ENCODE peak calls at places on chromosomes 1 and 21, in eight cellular contexts. F, O, H, K, C, Y, W and D are unnamed samples.

GRCh38 chr1:172837816-172838680 is 179.1 kb downstream of the FASLG start:
- DNase-seq in W (no peak), C (no peak), K (no peak), O (no peak), H (no peak), F (peak; percentile 18), Y (no peak), D (peak; percentile 91)

GRCh38 chr1:116515702-116516101 is 55.1 kb downstream of the CD58 start:
- DNase-seq in H (no peak), Y (no peak), K (no peak), W (no peak), F (no peak), C (no peak), O (no peak), D (no peak)

GRCh38 chr1:92484472-92485373 is 2.0 kb downstream of the GFI1 start:
- DNase-seq in C (peak; percentile 79), F (peak; percentile 39), W (no peak), K (no peak), H (peak; percentile 77), O (peak; percentile 70), Y (no peak), D (no peak)

GRCh38 chr1:214979191-214979590 is 103.3 kb upstream of the KCNK2 start:
- DNase-seq in K (no peak), Y (no peak), F (no peak), W (no peak), O (no peak), H (no peak), C (no peak), D (no peak)

GRCh38 chr1:245790441-245790840 is 635.7 kb downstream of the KIF26B start:
- DNase-seq in H (no peak), Y (no peak), O (no peak), K (no peak), F (peak; percentile 75), W (no peak), C (no peak), D (no peak)

GRCh38 chr21:34075099-34075425 is 1.7 kb downstream of the MRPS6 start:
- DNase-seq in H (no peak), W (no peak), Y (no peak), C (no peak), F (no peak), K (no peak), O (no peak), D (no peak)

GRCh38 chr1:240790851-240791250 is 178.9 kb upstream of the GREM2 start:
- DNase-seq in O (no peak), C (no peak), Y (no peak), F (no peak), W (no peak), H (no peak), K (no peak), D (no peak)

GRCh38 chr1:45187735-45188134 is 18.7 kb downstream of the ZSWIM5 start:
- DNase-seq in Y (no peak), W (no peak), H (no peak), C (no peak), F (peak; percentile 8), K (no peak), O (no peak), D (no peak)

GRCh38 chr1:53666566-53666965 is 72.4 kb downstream of the GLIS1 start:
- DNase-seq in Y (no peak), F (no peak), C (peak; percentile 15), W (no peak), K (no peak), H (no peak), O (no peak), D (no peak)

GRCh38 chr1:65527211-65527610 is 106.7 kb downstream of the LEPR start:
- DNase-seq in Y (no peak), F (peak; percentile 67), O (no peak), W (no peak), K (no peak), H (no peak), C (no peak), D (no peak)
- H3K27ac ChIP-seq in Y (no peak overlapping the region), F (no peak overlapping the region), O (peak overlapping the region; percentile 68), W (peak overlapping the region; percentile 49), K (peak overlapping the region; percentile 73), H (no peak overlapping the region), C (no peak overlapping the region), D (no peak overlapping the region)

DNA sequence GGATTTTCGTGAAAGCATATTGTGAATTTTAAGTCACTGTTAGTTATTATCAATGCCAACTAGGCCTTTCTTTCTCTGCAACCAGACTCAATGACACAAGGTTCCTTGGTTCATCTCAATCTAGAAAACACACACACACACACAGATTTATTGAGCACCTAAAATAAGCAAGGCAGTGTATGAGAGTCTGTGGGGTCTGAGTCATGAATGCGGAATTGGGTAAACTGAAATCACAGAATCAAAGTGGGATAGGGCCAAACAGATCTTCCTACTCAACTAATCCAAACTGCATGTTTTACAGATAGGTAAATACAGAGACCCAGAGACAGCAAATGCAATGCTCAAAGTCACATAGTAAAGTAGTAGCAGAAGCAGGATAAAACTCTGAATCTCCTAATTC is 48.5 kb upstream of the NRDC start:
- DNase-seq in O (no peak), F (no peak), C (no peak), Y (no peak), H (no peak), W (no peak), K (no peak), D (no peak)
- H3K27ac ChIP-seq in O (no peak overlapping the region), F (no peak overlapping the region), C (no peak overlapping the region), Y (no peak overlapping the region), H (no peak overlapping the region), W (no peak overlapping the region), K (no peak overlapping the region), D (no peak overlapping the region)

GRCh38 chr1:84363019-84363418 is 35.3 kb upstream of the DNASE2B start:
- DNase-seq in O (no peak), Y (no peak), H (no peak), K (no peak), C (no peak), F (no peak), W (no peak), D (no peak)

GRCh38 chr1:84367219-84367618 is 31.1 kb upstream of the DNASE2B start:
- DNase-seq in K (no peak), F (no peak), Y (no peak), C (no peak), O (no peak), W (no peak), H (no peak), D (no peak)

GRCh38 chr1:84366786-84367185 is 31.5 kb upstream of the DNASE2B start:
- DNase-seq in Y (no peak), K (no peak), O (no peak), C (no peak), F (peak; percentile 93), H (no peak), W (no peak), D (no peak)

GRCh38 chr1:84363622-84364021 is 34.7 kb upstream of the DNASE2B start:
- DNase-seq in Y (no peak), K (no peak), O (no peak), H (no peak), F (no peak), W (no peak), C (no peak), D (no peak)

GRCh38 chr1:84365225-84366221 is 32.8 kb upstream of the DNASE2B start:
- DNase-seq in Y (peak; percentile 95), K (no peak), H (no peak), F (peak; percentile 92), W (no peak), O (no peak), C (no peak), D (peak; percentile 53)
- H3K27ac ChIP-seq in Y (peak overlapping the region; percentile 0), K (peak overlapping the region; percentile 60), H (no peak overlapping the region), F (no peak overlapping the region), W (no peak overlapping the region), O (no peak overlapping the region), C (no peak overlapping the region), D (peak overlapping the region; percentile 56)

GRCh38 chr1:10765734-10766478 is 30.5 kb downstream of the CASZ1 start:
- DNase-seq in O (no peak), C (no peak), K (peak; percentile 78), H (no peak), W (no peak), Y (no peak), F (no peak), D (peak; percentile 53)
- H3K27ac ChIP-seq in O (no peak overlapping the region), C (no peak overlapping the region), K (peak overlapping the region; percentile 80), H (no peak overlapping the region), W (peak overlapping the region; percentile 83), Y (no peak overlapping the region), F (no peak overlapping the region), D (peak overlapping the region; percentile 28)

GRCh38 chr1:2593251-2593878 is 6.8 kb downstream of the PRXL2B start:
- DNase-seq in W (no peak), C (peak; percentile 75), Y (no peak), F (no peak), K (no peak), O (peak; percentile 61), H (no peak), D (no peak)
- H3K27ac ChIP-seq in W (no peak overlapping the region), C (no peak overlapping the region), Y (no peak overlapping the region), F (no peak overlapping the region), K (peak overlapping the region; percentile 71), O (no peak overlapping the region), H (no peak overlapping the region), D (no peak overlapping the region)

GRCh38 chr1:31381394-31382287 is 8.8 kb upstream of the FABP3 start:
- DNase-seq in C (no peak), F (peak; percentile 22), O (no peak), H (no peak), K (no peak), W (peak; percentile 62), Y (no peak), D (no peak)
- H3K27ac ChIP-seq in C (no peak overlapping the region), F (peak overlapping the region; percentile 63), O (no peak overlapping the region), H (no peak overlapping the region), K (peak overlapping the region; percentile 80), W (peak overlapping the region; percentile 90), Y (no peak overlapping the region), D (no peak overlapping the region)

DNA sequence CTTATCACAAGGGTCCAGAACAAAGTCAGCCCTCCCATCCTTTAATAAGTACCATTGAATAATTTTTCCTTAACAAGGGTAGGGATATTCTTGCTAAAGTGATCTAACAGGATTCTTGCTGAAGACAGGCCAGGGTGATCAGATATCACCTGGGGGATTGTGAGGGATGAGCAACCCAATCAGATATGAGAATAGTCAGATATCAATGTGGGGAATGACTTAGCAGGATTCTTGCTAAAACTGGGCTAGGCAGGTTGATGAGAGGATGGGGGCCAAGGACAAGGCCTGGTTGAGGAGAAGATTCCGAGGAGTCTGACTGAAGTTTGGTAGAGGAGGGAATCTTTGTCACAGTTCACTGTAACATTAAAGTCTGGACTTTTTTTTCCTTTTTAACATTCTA is 23.9 kb upstream of the NLRP3 start:
- DNase-seq in W (no peak), H (no peak), C (no peak), K (no peak), O (no peak), Y (no peak), F (no peak), D (no peak)
- H3K27ac ChIP-seq in W (no peak overlapping the region), H (no peak overlapping the region), C (no peak overlapping the region), K (no peak overlapping the region), O (no peak overlapping the region), Y (no peak overlapping the region), F (no peak overlapping the region), D (no peak overlapping the region)